ENCODE peak calls at places on chromosomes 7 and 10, in four cellular contexts. G is H9, V is HepG2, W is hepatocyte. P is an unnamed sample. For H3K79me2, the result is how much of the 10 kb centered on the place peaks cover.

GRCh38 chr7:47266131-47266706 is 315.7 kb downstream of the TNS3 start:
- DNase-seq in G (peak), V (peak), W (peak), P (peak)

GRCh38 chr7:73932364-73932763 is 71.4 kb downstream of the TMEM270 start:
- DNase-seq in G (no peak), V (no peak), W (no peak), P (no peak)

GRCh38 chr7:102291056-102291915 is 4.6 kb downstream of the SH2B2 start:
- DNase-seq in G (no peak), V (no peak), W (no peak), P (no peak)

GRCh38 chr10:132422169-132422691 is 25.2 kb downstream of the PWWP2B start:
- DNase-seq in G (no peak), V (no peak), W (no peak), P (peak)

GRCh38 chr10:76115131-76115470 is 683.7 kb downstream of the LRMDA start:
- DNase-seq in G (no peak), V (no peak), W (no peak), P (no peak)

GRCh38 chr7:154833839-154834238 is 169.1 kb downstream of the PAXIP1 start:
- DNase-seq in G (no peak), V (no peak), W (no peak), P (no peak)

GRCh38 chr10:89047397-89047796 is 56.8 kb downstream of the FAS start:
- DNase-seq in G (no peak), V (no peak), W (no peak), P (no peak)

GRCh38 chr10:110141747-110142625 is 65.4 kb upstream of the MXI1 start:
- DNase-seq in G (no peak), V (peak), W (peak), P (no peak)

GRCh38 chr10:128047337-128047736 is 78.9 kb downstream of the MKI67 start:
- DNase-seq in G (peak), V (no peak), W (peak), P (peak)

GRCh38 chr10:72087969-72088878 is at the start of gene SPOCK2:
- DNase-seq in G (no peak), V (no peak), W (no peak), P (no peak)

GRCh38 chr7:116511552-116512523 is 12.3 kb downstream of the CAV2 start:
- DNase-seq in G (no peak), V (peak), W (no peak), P (no peak)

GRCh38 chr10:78236416-78237015 is 202.9 kb downstream of the RPS24 start:
- DNase-seq in G (no peak), V (no peak), W (no peak), P (no peak)

GRCh38 chr7:12961910-12962309 is 274.5 kb downstream of the ARL4A start:
- DNase-seq in G (no peak), V (no peak), W (no peak), P (peak)

GRCh38 chr10:110857265-110858158 is 14.2 kb upstream of the PDCD4 start:
- DNase-seq in G (no peak), V (peak), W (peak), P (peak)

DNA sequence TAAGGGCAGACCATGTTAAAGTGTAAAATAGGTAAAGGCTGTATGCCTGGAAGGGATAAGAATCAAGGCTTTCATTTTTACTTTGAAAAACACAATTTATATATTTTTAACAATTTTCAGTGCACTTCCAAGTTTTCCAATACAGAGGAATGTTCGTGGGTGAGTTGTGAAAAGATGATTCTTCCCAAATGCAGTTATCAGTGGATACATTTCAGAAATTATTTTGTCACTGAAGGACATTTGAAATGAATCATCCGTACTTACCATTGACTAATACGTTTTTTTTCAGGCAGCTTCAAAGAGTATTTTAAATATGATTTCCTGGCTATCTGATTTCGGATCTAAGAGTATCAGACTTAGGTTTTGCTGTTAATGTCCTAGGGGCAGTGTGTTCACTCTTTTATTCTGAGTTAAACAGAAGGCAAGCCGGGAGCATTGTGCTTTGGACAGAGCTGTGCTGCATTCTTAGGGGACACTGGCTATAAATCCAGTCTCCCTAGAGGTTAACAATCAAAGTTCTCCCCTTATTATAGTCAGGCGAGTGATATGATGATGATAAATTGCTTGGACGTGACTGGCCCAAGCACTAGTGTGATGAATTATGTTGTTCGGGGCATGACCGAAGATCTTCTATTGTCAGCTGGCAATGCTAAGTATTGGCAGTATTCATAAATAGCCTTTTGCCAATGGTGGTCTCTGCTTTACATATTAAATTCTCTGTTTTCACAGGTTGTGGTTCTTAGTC is 4.5 kb downstream of the PTER start:
- DNase-seq in G (no peak), V (no peak), W (no peak), P (no peak)
- H3K79me2 ChIP-seq in G (under half), V (under half), W (under half), P (half or more)

DNA sequence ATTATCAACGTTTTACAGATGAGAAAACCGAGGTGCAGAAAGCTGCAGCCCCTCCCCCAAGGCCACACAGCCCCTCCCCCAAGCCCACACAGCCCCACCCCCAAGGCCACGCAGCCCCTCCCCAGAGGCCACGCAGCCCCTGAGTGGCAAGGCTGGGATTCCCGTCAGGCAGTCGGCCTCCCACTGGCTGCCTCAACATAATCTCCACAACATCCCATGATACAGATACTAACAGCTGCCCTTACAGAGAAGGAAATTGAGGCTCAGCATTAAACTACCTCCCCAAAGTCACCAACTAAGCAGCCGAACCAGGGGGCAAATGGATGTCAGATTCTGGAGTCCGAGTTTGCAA is 15.9 kb downstream of the SH3PXD2A start:
- DNase-seq in G (no peak), V (no peak), W (no peak), P (no peak)
- H3K79me2 ChIP-seq in G (under half), V (half or more), W (half or more), P (under half)

DNA sequence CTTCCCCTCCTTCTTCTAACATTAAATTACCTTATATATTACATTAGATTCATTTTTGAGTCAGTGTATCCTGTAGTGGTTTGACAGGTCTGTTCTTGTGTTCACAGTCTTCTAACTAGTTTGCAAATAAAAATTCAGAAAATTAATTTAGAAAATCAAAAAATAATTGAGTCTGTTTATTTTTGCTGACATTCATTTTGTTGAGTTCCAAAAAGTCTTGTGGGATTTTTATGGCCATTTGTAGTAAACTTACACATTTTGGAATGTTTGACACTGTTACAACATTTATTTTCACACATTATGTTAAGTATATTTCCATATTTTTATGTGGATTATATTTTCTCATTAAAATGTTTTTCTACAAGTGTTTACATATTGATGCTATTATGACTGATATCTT is 16.3 kb downstream of the RABGEF1 start:
- DNase-seq in G (no peak), V (no peak), W (no peak), P (no peak)
- H3K79me2 ChIP-seq in G (under half), V (half or more), W (half or more), P (under half)

GRCh38 chr7:2833087-2833910 is 10.8 kb downstream of the GNA12 start:
- DNase-seq in G (no peak), V (no peak), W (no peak), P (no peak)
- H3K79me2 ChIP-seq in G (half or more), V (half or more), W (half or more), P (under half)

DNA sequence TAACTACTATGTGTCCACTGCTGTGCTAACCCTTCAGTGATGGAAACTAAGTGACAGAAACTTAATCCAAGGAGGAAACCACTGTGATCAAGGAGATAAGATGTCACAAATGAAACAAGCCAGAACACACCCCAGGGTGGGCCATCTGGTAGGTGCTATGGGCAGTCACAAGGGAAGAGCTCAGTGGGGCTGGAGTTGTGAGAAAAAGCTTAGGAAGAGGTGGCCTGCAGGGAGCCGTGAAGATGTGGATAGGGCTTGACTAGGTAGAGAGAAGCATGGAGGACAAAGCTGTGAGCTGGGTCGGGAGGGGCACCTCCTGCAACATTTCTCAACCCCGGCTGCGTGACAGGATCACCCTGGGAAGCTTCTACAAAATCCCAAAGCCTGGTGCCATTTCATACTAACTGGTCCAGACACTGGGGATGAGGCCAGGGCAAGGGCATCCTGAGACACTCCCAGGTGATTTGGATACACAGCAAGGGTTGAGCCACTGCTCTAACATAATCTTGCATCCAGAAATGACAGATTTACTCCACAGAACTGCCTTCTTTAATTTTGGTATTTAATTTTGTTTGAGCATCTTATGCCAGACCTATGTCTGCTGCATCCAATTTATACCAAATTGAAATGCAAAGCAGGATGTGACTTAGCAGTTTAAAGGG is 69.3 kb downstream of the OSBPL3 start:
- DNase-seq in G (no peak), V (no peak), W (no peak), P (no peak)
- H3K79me2 ChIP-seq in G (under half), V (under half), W (under half), P (half or more)

GRCh38 chr10:73398024-73398423 is 15.8 kb downstream of the ANXA7 start:
- DNase-seq in G (peak), V (no peak), W (no peak), P (peak)
- H3K79me2 ChIP-seq in G (under half), V (under half), W (under half), P (under half)

GRCh38 chr7:99455874-99456273 is 10.1 kb downstream of the ATP5MF start:
- DNase-seq in G (no peak), V (no peak), W (no peak), P (no peak)
- H3K79me2 ChIP-seq in G (under half), V (under half), W (under half), P (under half)

DNA sequence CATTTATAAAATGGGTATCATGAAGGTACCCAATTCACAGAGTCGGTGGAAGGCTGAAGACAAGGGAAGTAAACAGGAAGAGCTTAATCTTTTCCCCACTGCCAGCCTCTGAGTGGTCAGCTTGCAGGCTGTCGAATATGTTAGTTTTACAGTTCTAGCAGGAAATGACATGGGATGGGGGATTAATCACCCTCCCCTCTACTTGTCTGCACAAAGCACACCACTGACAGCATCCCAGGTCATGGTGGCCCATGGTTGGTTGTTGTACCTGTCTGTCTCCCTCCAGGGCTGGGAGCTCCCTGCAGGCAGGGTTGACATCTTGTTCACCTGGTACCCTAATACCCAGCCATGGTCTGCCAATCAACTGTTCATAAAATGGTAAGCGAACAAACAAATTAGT is 55.6 kb downstream of the GRB10 start:
- DNase-seq in G (peak), V (no peak), W (no peak), P (peak)
- H3K79me2 ChIP-seq in G (under half), V (under half), W (half or more), P (half or more)

GRCh38 chr10:663466-663751 is 26.1 kb downstream of the DIP2C start:
- DNase-seq in G (no peak), V (no peak), W (no peak), P (no peak)
- H3K79me2 ChIP-seq in G (under half), V (under half), W (half or more), P (under half)